ENCODE peak calls at places on chromosomes 1 and 21, in eight cellular contexts. L, Q, A, D, I, F, M and T are unnamed samples.

GRCh38 chr21:28793043-28793442 is 199.6 kb downstream of the LTN1 start:
- DNase-seq in L (peak), Q (no peak), A (no peak), D (no peak), I (no peak), F (no peak), M (no peak), T (peak)

GRCh38 chr1:87246436-87246835 is 82.2 kb upstream of the LMO4 start:
- DNase-seq in L (no peak), Q (no peak), A (no peak), D (no peak), I (no peak), F (no peak), M (no peak), T (no peak)

GRCh38 chr1:169900567-169900966 is 6.9 kb upstream of the SCYL3 start:
- DNase-seq in L (no peak), Q (no peak), A (no peak), D (no peak), I (no peak), F (no peak), M (no peak), T (no peak)

GRCh38 chr21:42594616-42595280 is 58.7 kb upstream of the PDE9A start:
- DNase-seq in L (no peak), Q (no peak), A (no peak), D (no peak), I (no peak), F (no peak), M (no peak), T (no peak)

GRCh38 chr1:22814176-22815042 is 103.8 kb downstream of the EPHB2 start:
- DNase-seq in L (peak), Q (no peak), A (no peak), D (no peak), I (no peak), F (no peak), M (no peak), T (no peak)

GRCh38 chr1:86352096-86352495 is 44.0 kb downstream of the ODF2L start:
- DNase-seq in L (peak), Q (no peak), A (no peak), D (no peak), I (no peak), F (no peak), M (no peak), T (peak)

GRCh38 chr1:201648066-201648910 is 109.4 kb downstream of the NAV1 start:
- DNase-seq in L (peak), Q (peak), A (peak), D (no peak), I (peak), F (peak), M (peak), T (peak)

GRCh38 chr1:221227872-221228337 is 348.7 kb downstream of the HLX start:
- DNase-seq in L (peak), Q (peak), A (no peak), D (no peak), I (no peak), F (no peak), M (no peak), T (no peak)

GRCh38 chr1:246647113-246647512 is 77.1 kb upstream of the SCCPDH start:
- DNase-seq in L (peak), Q (peak), A (no peak), D (peak), I (peak), F (peak), M (no peak), T (peak)

GRCh38 chr1:64112281-64112680 is 91.1 kb upstream of the UBE2U start:
- DNase-seq in L (peak), Q (no peak), A (peak), D (peak), I (no peak), F (no peak), M (peak), T (peak)

GRCh38 chr1:184118051-184118450 is 66.5 kb downstream of the TSEN15 start:
- DNase-seq in L (peak), Q (no peak), A (peak), D (peak), I (no peak), F (no peak), M (peak), T (peak)

GRCh38 chr1:201222125-201222524 is 31.5 kb downstream of the IGFN1 start:
- DNase-seq in L (no peak), Q (peak), A (no peak), D (no peak), I (no peak), F (no peak), M (no peak), T (no peak)

GRCh38 chr1:94795321-94795899 is 24.7 kb upstream of the SLC44A3 start:
- DNase-seq in L (no peak), Q (no peak), A (no peak), D (no peak), I (no peak), F (no peak), M (no peak), T (no peak)

GRCh38 chr1:159229896-159230295 is 25.2 kb downstream of the ACKR1 start:
- DNase-seq in L (peak), Q (no peak), A (no peak), D (peak), I (no peak), F (no peak), M (peak), T (no peak)

GRCh38 chr1:110150330-110151174 is at the start of gene SLC6A17:
- DNase-seq in L (peak), Q (peak), A (peak), D (no peak), I (peak), F (no peak), M (no peak), T (peak)

GRCh38 chr1:153340356-153340755 is 8.3 kb downstream of the PGLYRP4 start:
- DNase-seq in L (no peak), Q (no peak), A (no peak), D (no peak), I (no peak), F (no peak), M (no peak), T (no peak)

GRCh38 chr1:72526926-72527325 is 244.6 kb upstream of the NEGR1 start:
- DNase-seq in L (peak), Q (no peak), A (no peak), D (peak), I (no peak), F (no peak), M (no peak), T (no peak)

GRCh38 chr21:16640297-16641027 is 872.4 kb upstream of the CXADR start:
- DNase-seq in L (no peak), Q (no peak), A (no peak), D (no peak), I (no peak), F (no peak), M (no peak), T (no peak)

GRCh38 chr1:230067441-230067870 is 418 bp downstream of the GALNT2 start:
- DNase-seq in L (peak), Q (peak), A (peak), D (no peak), I (peak), F (no peak), M (no peak), T (peak)

GRCh38 chr1:247895976-247896375 is 589 bp downstream of the OR2W3 start:
- DNase-seq in L (no peak), Q (no peak), A (no peak), D (no peak), I (no peak), F (no peak), M (no peak), T (no peak)

GRCh38 chr1:9631613-9632012 is 19.9 kb upstream of the PIK3CD start:
- DNase-seq in L (no peak), Q (no peak), A (no peak), D (no peak), I (no peak), F (no peak), M (no peak), T (no peak)

GRCh38 chr21:18253252-18253651 is 8.6 kb downstream of the CHODL start:
- DNase-seq in L (no peak), Q (no peak), A (no peak), D (no peak), I (no peak), F (no peak), M (no peak), T (no peak)

GRCh38 chr1:20095564-20096434 is 23.5 kb downstream of the PLA2G2D start:
- DNase-seq in L (no peak), Q (no peak), A (no peak), D (no peak), I (no peak), F (no peak), M (no peak), T (peak)